ENCODE peak calls at places on chromosomes 12 and 14, in six cellular contexts. D is esophagus squamous epithelium, Q is DMS 273 treated with DMSO at 0.1 percent for 48 hours, F is ELR, A is AG08395, K is left colon. P is an unnamed sample.

GRCh38 chr14:27672047-27672446 is 1074.2 kb upstream of the NOVA1 start:
- DNase-seq in D (no peak), Q (no peak), F (no peak), A (no peak), K (no peak), P (no peak)

GRCh38 chr12:129617849-129618248 is 286.0 kb downstream of the TMEM132D start:
- DNase-seq in D (no peak), Q (no peak), F (no peak), A (no peak), K (no peak), P (no peak)

GRCh38 chr14:32933943-32934890 is 4.5 kb upstream of the NPAS3 start:
- DNase-seq in D (no peak), Q (no peak), F (no peak), A (peak), K (no peak), P (peak)

GRCh38 chr14:104970231-104971068 is 7.7 kb downstream of the AHNAK2 start:
- DNase-seq in D (peak), Q (no peak), F (peak), A (peak), K (peak), P (no peak)

GRCh38 chr12:53496752-53497032 is 2.6 kb downstream of the MAP3K12 start:
- DNase-seq in D (no peak), Q (no peak), F (no peak), A (no peak), K (no peak), P (no peak)

GRCh38 chr12:94289551-94290312 is 141.4 kb downstream of the PLXNC1 start:
- DNase-seq in D (no peak), Q (no peak), F (peak), A (peak), K (no peak), P (no peak)

GRCh38 chr12:95830335-95831089 is 28.2 kb upstream of the SNRPF start:
- DNase-seq in D (no peak), Q (no peak), F (no peak), A (no peak), K (no peak), P (no peak)

GRCh38 chr14:104140463-104141331 is 2.3 kb downstream of the KIF26A start:
- DNase-seq in D (no peak), Q (no peak), F (no peak), A (no peak), K (no peak), P (peak)

GRCh38 chr12:38515912-38516311 is 199.3 kb downstream of the ALG10B start:
- DNase-seq in D (no peak), Q (no peak), F (no peak), A (no peak), K (no peak), P (no peak)

GRCh38 chr14:64849940-64850339 is 29.8 kb downstream of the SPTB start:
- DNase-seq in D (no peak), Q (no peak), F (no peak), A (no peak), K (no peak), P (no peak)

GRCh38 chr12:62726471-62726980 is 208.4 kb downstream of the PPM1H start:
- DNase-seq in D (no peak), Q (no peak), F (no peak), A (no peak), K (no peak), P (no peak)

GRCh38 chr12:128607606-128608005 is 216.2 kb downstream of the SLC15A4 start:
- DNase-seq in D (no peak), Q (no peak), F (no peak), A (no peak), K (no peak), P (no peak)

GRCh38 chr12:124170756-124171155 is 124.1 kb upstream of the RFLNA start:
- DNase-seq in D (no peak), Q (no peak), F (no peak), A (peak), K (no peak), P (no peak)

GRCh38 chr12:48454675-48455074 is 17.7 kb upstream of the ANP32D start:
- DNase-seq in D (no peak), Q (no peak), F (peak), A (peak), K (no peak), P (no peak)

GRCh38 chr14:100902792-100903191 is 730 bp downstream of the RTL1 start:
- DNase-seq in D (no peak), Q (no peak), F (no peak), A (no peak), K (no peak), P (no peak)

GRCh38 chr12:10196210-10196609 is 16.5 kb upstream of the GABARAPL1 start:
- DNase-seq in D (no peak), Q (no peak), F (no peak), A (no peak), K (no peak), P (no peak)

P was measured in pancreas.